ENCODE peak calls at places on chromosomes 2 and 18, in four cellular contexts. N is activated naive CD8-positive, alpha-beta T cell treated with anti-CD3 and anti-CD28 coated beads, Interleukin-2, amount 50 U/mL, for 24 hours; G is NCI-H2081; V is stimulated activated CD8-positive, alpha-beta memory T cell treated with anti-CD3 and anti-CD28 coated beads, Interleukin-12 subunit alpha, Interleukin-12 subunit beta, amount 100 ng/mL, for 1 hour. E is an unnamed sample.

GRCh38 chr2:163132850-163133249 is 294.3 kb upstream of the KCNH7 start:
- DNase-seq in V (no peak), G (peak), N (no peak), E (no peak)

GRCh38 chr2:216057688-216058193 is 23.9 kb downstream of the PECR start:
- DNase-seq in G (no peak), N (peak), V (peak), E (no peak)

GRCh38 chr2:39175391-39175790 is 54.5 kb upstream of the SOS1 start:
- DNase-seq in N (no peak), V (no peak), G (no peak), E (no peak)

GRCh38 chr2:240538031-240538780 is 19.6 kb downstream of the ANKMY1 start:
- DNase-seq in N (no peak), G (no peak), V (no peak), E (no peak)

GRCh38 chr2:153871231-153872221 is at the start of gene GALNT13:
- DNase-seq in N (no peak), G (peak), V (no peak), E (no peak)

GRCh38 chr2:126932529-126932928 is 33.8 kb downstream of the TEX51 start:
- DNase-seq in V (no peak), G (no peak), N (no peak), E (no peak)

GRCh38 chr18:69758458-69758857 is 189.2 kb downstream of the CD226 start:
- DNase-seq in G (peak), N (no peak), V (no peak), E (no peak)

GRCh38 chr2:240567872-240568677 is at the start of gene RNPEPL1:
- DNase-seq in G (peak), V (no peak), N (peak), E (peak)

GRCh38 chr2:159065313-159065712 is 96.9 kb downstream of the TANC1 start:
- DNase-seq in N (no peak), V (no peak), G (no peak), E (no peak)

GRCh38 chr2:111703759-111704158 is 180.2 kb downstream of the ANAPC1 start:
- DNase-seq in N (no peak), G (no peak), V (no peak), E (peak)

GRCh38 chr2:238580486-238580885 is 153.8 kb downstream of the ASB1 start:
- DNase-seq in G (no peak), N (no peak), V (no peak), E (no peak)

GRCh38 chr2:31365834-31366505 is 48.6 kb downstream of the XDH start:
- DNase-seq in V (no peak), G (no peak), N (no peak), E (no peak)

GRCh38 chr2:111698089-111698488 is 185.9 kb downstream of the ANAPC1 start:
- DNase-seq in G (no peak), N (no peak), V (no peak), E (no peak)

GRCh38 chr2:192741889-192742288 is 547.2 kb upstream of the TMEFF2 start:
- DNase-seq in N (no peak), V (no peak), G (peak), E (no peak)

GRCh38 chr18:295756-296155 is 27.9 kb upstream of the THOC1 start:
- DNase-seq in G (no peak), N (no peak), V (no peak), E (no peak)

GRCh38 chr2:236875906-236876505 is 209.7 kb upstream of the COPS8 start:
- DNase-seq in G (no peak), N (no peak), V (no peak), E (no peak)

GRCh38 chr2:218405365-218406208 is 5.9 kb downstream of the CTDSP1 start:
- DNase-seq in G (no peak), V (no peak), N (peak), E (peak)

GRCh38 chr2:160371251-160372009 is 122.2 kb downstream of the RBMS1 start:
- DNase-seq in V (no peak), N (no peak), G (peak), E (no peak)

GRCh38 chr2:208406474-208407451 is at the start of gene PTH2R:
- DNase-seq in G (peak), V (no peak), N (no peak), E (no peak)

GRCh38 chr2:120939595-120940318 is 204.1 kb downstream of the GLI2 start:
- DNase-seq in G (no peak), V (no peak), N (no peak), E (no peak)

GRCh38 chr2:196075196-196075595 is 6.6 kb upstream of the DNAH7 start:
- DNase-seq in V (no peak), N (no peak), G (no peak), E (no peak)

GRCh38 chr2:149084924-149085795 is 46.7 kb downstream of the LYPD6B start:
- DNase-seq in V (no peak), G (no peak), N (no peak), E (no peak)

GRCh38 chr2:126949775-126950174 is 51.1 kb downstream of the TEX51 start:
- DNase-seq in V (no peak), N (no peak), G (no peak), E (no peak)

GRCh38 chr2:233915133-233915532 is 2.0 kb upstream of the TRPM8 start:
- DNase-seq in G (no peak), V (no peak), N (no peak), E (no peak)

GRCh38 chr2:109059474-109060165 is 69.4 kb upstream of the SH3RF3 start:
- DNase-seq in G (no peak), N (no peak), V (no peak), E (no peak)

GRCh38 chr2:172090044-172090946 is 5.0 kb downstream of the DLX1 start:
- DNase-seq in G (no peak), V (no peak), N (no peak), E (no peak)

GRCh38 chr2:121099329-121100318 is 185.4 kb downstream of the TFCP2L1 start:
- DNase-seq in G (peak), V (no peak), N (no peak), E (no peak)

GRCh38 chr2:191225690-191226089 is 19.5 kb upstream of the MYO1B start:
- DNase-seq in G (no peak), N (no peak), V (no peak), E (no peak)

GRCh38 chr18:3345885-3346284 is 84.0 kb downstream of the MYL12B start:
- DNase-seq in V (no peak), N (no peak), G (no peak), E (no peak)

GRCh38 chr18:10591891-10592290 is 66.1 kb downstream of the NAPG start:
- DNase-seq in G (no peak), N (no peak), V (no peak), E (no peak)

E was measured in DND-41.